ENCODE peak calls at places on chromosomes 12 and 14, in seven cellular contexts. T is GM06990, X is fibroblast of lung, S is foreskin fibroblast, G is GM12865, H is colonic mucosa, I is upper lobe of left lung. Z is an unnamed sample.

GRCh38 chr14:72595152-72595551 is 298.7 kb downstream of the DPF3 start:
- DNase-seq in S (no peak), I (no peak), G (no peak), H (no peak), X (no peak), T (no peak), Z (no peak)

GRCh38 chr12:21324551-21324950 is 10.2 kb downstream of the SLCO1A2 start:
- DNase-seq in S (no peak), X (no peak), T (no peak), G (no peak), I (no peak), H (no peak), Z (no peak)

GRCh38 chr12:118714051-118714460 is 267.3 kb upstream of the SRRM4 start:
- DNase-seq in I (no peak), S (no peak), X (no peak), G (peak), T (peak), H (peak), Z (peak)

GRCh38 chr14:99075771-99076370 is 196.1 kb downstream of the BCL11B start:
- DNase-seq in T (no peak), G (no peak), H (peak), X (no peak), S (no peak), I (no peak), Z (peak)

GRCh38 chr14:20799955-20800544 is 2.6 kb downstream of the RNASE1 start:
- DNase-seq in G (no peak), H (no peak), T (no peak), S (no peak), I (no peak), X (no peak), Z (peak)

GRCh38 chr14:106733771-106734170 is 1207.4 kb downstream of the TMEM121 start:
- DNase-seq in X (no peak), I (no peak), T (no peak), H (no peak), G (no peak), S (no peak), Z (peak)

GRCh38 chr14:21987937-21988336 is 314.3 kb upstream of the OR4E1 start:
- DNase-seq in T (no peak), H (no peak), S (no peak), I (no peak), G (peak), X (peak), Z (peak)

GRCh38 chr12:113819495-113819894 is 146.6 kb downstream of the RBM19 start:
- DNase-seq in X (no peak), H (no peak), G (no peak), S (no peak), T (no peak), I (no peak), Z (no peak)

GRCh38 chr12:42589465-42590323 is at the start of gene PRICKLE1:
- DNase-seq in H (no peak), G (peak), I (peak), X (peak), T (peak), S (peak), Z (peak)

GRCh38 chr14:32609388-32609787 is 280.3 kb downstream of the AKAP6 start:
- DNase-seq in G (no peak), T (no peak), S (no peak), X (no peak), I (no peak), H (no peak), Z (no peak)

GRCh38 chr12:41140117-41140516 is 48.0 kb upstream of the PDZRN4 start:
- DNase-seq in S (no peak), H (no peak), I (no peak), T (no peak), X (no peak), G (no peak), Z (no peak)

GRCh38 chr14:97603201-97603600 is 806.0 kb downstream of the VRK1 start:
- DNase-seq in X (no peak), I (no peak), S (no peak), H (no peak), G (peak), T (no peak), Z (no peak)

GRCh38 chr12:119179335-119180021 is 747 bp downstream of the HSPB8 start:
- DNase-seq in H (no peak), T (no peak), I (peak), X (peak), S (no peak), G (no peak), Z (no peak)

GRCh38 chr12:80230068-80230467 is 130.7 kb downstream of the OTOGL start:
- DNase-seq in S (no peak), I (no peak), G (no peak), H (no peak), T (no peak), X (no peak), Z (no peak)

GRCh38 chr12:41055875-41056577 is 132.1 kb upstream of the PDZRN4 start:
- DNase-seq in G (no peak), X (no peak), S (no peak), T (no peak), I (no peak), H (no peak), Z (no peak)

GRCh38 chr12:70722584-70723343 is 85.5 kb upstream of the PTPRB start:
- DNase-seq in I (no peak), S (no peak), H (no peak), T (no peak), X (peak), G (peak), Z (no peak)

GRCh38 chr14:103014466-103015319 is 42.7 kb downstream of the CDC42BPB start:
- DNase-seq in T (no peak), H (no peak), S (peak), I (no peak), G (peak), X (peak), Z (peak)

GRCh38 chr14:21748869-21749303 is 75.3 kb upstream of the OR4E1 start:
- DNase-seq in G (peak), H (peak), I (no peak), S (no peak), X (peak), T (no peak), Z (peak)

GRCh38 chr12:58313091-58313855 is 371.9 kb downstream of the ATP23 start:
- DNase-seq in G (no peak), S (peak), I (no peak), T (no peak), X (peak), H (no peak), Z (no peak)

GRCh38 chr12:6914246-6914947 is at the start of gene ENO2:
- DNase-seq in T (peak), S (peak), X (peak), G (peak), H (peak), I (peak), Z (peak)

GRCh38 chr12:120110550-120111501 is 5.7 kb downstream of the RAB35 start:
- DNase-seq in I (no peak), X (no peak), H (no peak), S (no peak), G (peak), T (peak), Z (peak)

GRCh38 chr14:23154876-23155587 is 28.4 kb downstream of the SLC7A8 start:
- DNase-seq in X (peak), G (no peak), T (no peak), I (no peak), H (peak), S (peak), Z (no peak)

GRCh38 chr12:113793250-113793649 is 172.9 kb downstream of the RBM19 start:
- DNase-seq in S (no peak), I (no peak), G (no peak), H (no peak), T (no peak), X (no peak), Z (no peak)

GRCh38 chr12:7100239-7100638 is 8.0 kb upstream of the C1R start:
- DNase-seq in I (no peak), S (no peak), G (no peak), T (no peak), H (no peak), X (no peak), Z (no peak)

GRCh38 chr12:24991209-24992049 is 42.5 kb upstream of the BCAT1 start:
- DNase-seq in S (peak), I (no peak), X (peak), H (no peak), T (no peak), G (peak), Z (peak)

GRCh38 chr12:13377698-13378097 is 181.2 kb downstream of the EMP1 start:
- DNase-seq in S (no peak), X (no peak), H (peak), G (no peak), T (no peak), I (no peak), Z (no peak)

GRCh38 chr12:13379531-13379930 is 183.0 kb downstream of the EMP1 start:
- DNase-seq in X (no peak), S (no peak), H (peak), G (no peak), I (no peak), T (no peak), Z (no peak)

GRCh38 chr12:13374783-13375182 is 178.3 kb downstream of the EMP1 start:
- DNase-seq in S (no peak), I (no peak), X (no peak), G (no peak), T (no peak), H (no peak), Z (no peak)

GRCh38 chr12:13375583-13376413 is 179.3 kb downstream of the EMP1 start:
- DNase-seq in X (no peak), H (no peak), T (no peak), S (no peak), G (no peak), I (no peak), Z (no peak)

GRCh38 chr12:13376627-13377373 is 180.3 kb downstream of the EMP1 start:
- DNase-seq in H (peak), I (no peak), X (no peak), S (no peak), T (no peak), G (no peak), Z (peak)
- H3K4me3 ChIP-seq in H (no peak), I (no peak), X (no peak), S (no peak), T (no peak), G (no peak), Z (no peak)

GRCh38 chr12:76583301-76583700 is 23.7 kb upstream of the OSBPL8 start:
- DNase-seq in T (no peak), X (no peak), I (no peak), G (no peak), S (no peak), H (no peak), Z (no peak)

GRCh38 chr12:76588881-76589565 is 29.5 kb upstream of the OSBPL8 start:
- DNase-seq in T (no peak), G (no peak), X (peak), H (no peak), I (no peak), S (peak), Z (peak)

GRCh38 chr12:76591461-76591860 is 31.9 kb upstream of the OSBPL8 start:
- DNase-seq in S (peak), X (no peak), I (no peak), H (no peak), T (no peak), G (no peak), Z (no peak)

GRCh38 chr12:76587428-76588178 is 28.0 kb upstream of the OSBPL8 start:
- DNase-seq in S (no peak), X (peak), G (no peak), I (no peak), T (no peak), H (no peak), Z (no peak)

GRCh38 chr12:76586764-76587395 is 27.3 kb upstream of the OSBPL8 start:
- DNase-seq in G (peak), H (peak), X (peak), I (no peak), S (no peak), T (peak), Z (peak)
- H3K4me3 ChIP-seq in G (no peak), H (no peak), X (no peak), I (no peak), S (no peak), T (no peak), Z (no peak)

GRCh38 chr12:51341259-51342007 is 5.0 kb downstream of the CELA1 start:
- DNase-seq in T (peak), S (peak), X (peak), I (no peak), H (peak), G (peak), Z (peak)
- H3K4me3 ChIP-seq in T (no peak), S (peak), X (no peak), I (peak), H (peak), G (no peak), Z (peak)

GRCh38 chr14:74599201-74599809 is 12.7 kb downstream of the LTBP2 start:
- DNase-seq in H (no peak), X (peak), I (no peak), G (no peak), T (no peak), S (no peak), Z (no peak)
- H3K4me3 ChIP-seq in H (no peak), X (no peak), I (no peak), G (no peak), T (no peak), S (no peak), Z (no peak)

GRCh38 chr12:116278667-116279066 is 1.2 kb upstream of the MED13L start:
- DNase-seq in S (no peak), I (no peak), T (no peak), H (no peak), G (no peak), X (no peak), Z (peak)
- H3K4me3 ChIP-seq in S (no peak), I (no peak), T (no peak), H (no peak), G (no peak), X (no peak), Z (no peak)

GRCh38 chr12:45989277-45989856 is 1.0 kb downstream of the SCAF11 start:
- DNase-seq in I (no peak), S (no peak), G (peak), X (peak), H (no peak), T (no peak), Z (no peak)

GRCh38 chr12:45986646-45987338 is 3.6 kb downstream of the SCAF11 start:
- DNase-seq in T (no peak), I (no peak), H (no peak), G (peak), X (no peak), S (no peak), Z (peak)

GRCh38 chr12:45988259-45988658 is 2.1 kb downstream of the SCAF11 start:
- DNase-seq in T (no peak), G (no peak), S (peak), X (peak), H (no peak), I (no peak), Z (no peak)

GRCh38 chr12:45989857-45990467 is 412 bp downstream of the SCAF11 start:
- DNase-seq in T (peak), I (peak), G (peak), X (peak), S (peak), H (peak), Z (peak)

GRCh38 chr12:45987339-45987726 is 3.0 kb downstream of the SCAF11 start:
- DNase-seq in T (no peak), S (no peak), H (no peak), X (no peak), I (no peak), G (no peak), Z (no peak)
- H3K4me3 ChIP-seq in T (peak), S (no peak), H (no peak), X (no peak), I (no peak), G (peak), Z (peak)

GRCh38 chr12:9073077-9073476 is 42.6 kb downstream of the A2M start:
- DNase-seq in H (no peak), I (no peak), S (no peak), T (no peak), X (no peak), G (no peak), Z (no peak)

GRCh38 chr12:9072481-9073038 is 43.2 kb downstream of the A2M start:
- DNase-seq in X (no peak), G (no peak), S (no peak), T (no peak), I (no peak), H (no peak), Z (no peak)

GRCh38 chr12:9070351-9070750 is 45.4 kb downstream of the A2M start:
- DNase-seq in T (no peak), H (no peak), G (no peak), I (no peak), S (no peak), X (no peak), Z (no peak)

GRCh38 chr12:9071976-9072375 is 43.7 kb downstream of the A2M start:
- DNase-seq in H (no peak), I (no peak), S (no peak), G (no peak), T (no peak), X (no peak), Z (no peak)

GRCh38 chr12:9071518-9071917 is 44.2 kb downstream of the A2M start:
- DNase-seq in S (no peak), I (no peak), X (no peak), G (no peak), T (no peak), H (no peak), Z (no peak)
- H3K4me3 ChIP-seq in S (no peak), I (no peak), X (no peak), G (no peak), T (no peak), H (no peak), Z (no peak)

Z was measured in NB4.